ENCODE peak calls at places on chromosomes 13 and 19, in seven cellular contexts. O is SK-N-SH, I is GM23338, F is HL-60, E is K562, G is A549, M is HepG2. U is an unnamed sample.

GRCh38 chr13:51518847-51519246 is 65.4 kb upstream of the WDFY2 start:
- DNase-seq in O (no peak), I (no peak), F (no peak), E (no peak), G (no peak), M (no peak), U (no peak)

GRCh38 chr13:42985312-42986175 is 6.5 kb downstream of the EPSTI1 start:
- DNase-seq in O (peak), I (no peak), F (no peak), E (no peak), G (no peak), M (no peak), U (no peak)

GRCh38 chr19:35722897-35723296 is 5.1 kb downstream of the KMT2B start:
- DNase-seq in O (no peak), I (no peak), F (no peak), E (no peak), G (no peak), M (no peak), U (no peak)

GRCh38 chr13:80040219-80040976 is 300.5 kb downstream of the SPRY2 start:
- DNase-seq in O (no peak), I (no peak), F (no peak), E (no peak), G (peak), M (no peak), U (no peak)

GRCh38 chr13:65638572-65639168 is 1591.5 kb downstream of the PCDH9 start:
- DNase-seq in O (peak), I (peak), F (no peak), E (peak), G (peak), M (peak), U (no peak)

GRCh38 chr13:71144883-71145282 is 722.1 kb downstream of the DACH1 start:
- DNase-seq in O (no peak), I (no peak), F (no peak), E (no peak), G (no peak), M (no peak), U (no peak)

GRCh38 chr19:37172368-37173366 is at the start of gene ZNF585A:
- DNase-seq in O (peak), I (peak), F (peak), E (peak), G (peak), M (peak), U (peak)

GRCh38 chr13:26558912-26559485 is 1.5 kb downstream of the WASF3 start:
- DNase-seq in O (no peak), I (peak), F (no peak), E (no peak), G (no peak), M (peak), U (no peak)

GRCh38 chr13:109941221-109941620 is 154.8 kb upstream of the IRS2 start:
- DNase-seq in O (no peak), I (no peak), F (no peak), E (no peak), G (no peak), M (no peak), U (no peak)

GRCh38 chr13:32165791-32166190 is 134.2 kb downstream of the FRY start:
- DNase-seq in O (no peak), I (no peak), F (no peak), E (no peak), G (no peak), M (no peak), U (no peak)

GRCh38 chr13:114029866-114030625 is 56.2 kb upstream of the C13orf46 start:
- DNase-seq in O (no peak), I (no peak), F (no peak), E (no peak), G (no peak), M (peak), U (no peak)

GRCh38 chr13:98393873-98394272 is 183.0 kb downstream of the STK24 start:
- DNase-seq in O (no peak), I (no peak), F (no peak), E (no peak), G (no peak), M (no peak), U (no peak)

GRCh38 chr19:38617283-38617763 is 430 bp downstream of the MAP4K1 start:
- DNase-seq in O (no peak), I (no peak), F (no peak), E (no peak), G (no peak), M (no peak), U (peak)
- TF ChIP-seq REST in O (no peak), I (no peak), F (no peak), E (no peak), G (no peak), M (no peak), U (no peak)

GRCh38 chr13:102584423-102584822 is 12.4 kb upstream of the TPP2 start:
- DNase-seq in O (no peak), I (no peak), F (peak), E (peak), G (no peak), M (no peak), U (no peak)
- TF ChIP-seq REST in O (no peak), I (no peak), F (peak), E (no peak), G (no peak), M (no peak), U (no peak)

GRCh38 chr19:611506-611869 is 21.8 kb downstream of the HCN2 start:
- DNase-seq in O (no peak), I (no peak), F (no peak), E (no peak), G (no peak), M (no peak), U (no peak)
- TF ChIP-seq REST in O (no peak), I (no peak), F (no peak), E (no peak), G (no peak), M (no peak), U (no peak)

GRCh38 chr19:31537136-31537535 is 187.9 kb upstream of the TSHZ3 start:
- DNase-seq in O (no peak), I (no peak), F (no peak), E (no peak), G (no peak), M (no peak), U (no peak)
- TF ChIP-seq REST in O (no peak), I (no peak), F (no peak), E (no peak), G (no peak), M (no peak), U (no peak)

GRCh38 chr19:19561946-19562664 is 24.0 kb downstream of the CILP2 start:
- DNase-seq in O (no peak), I (no peak), F (no peak), E (no peak), G (no peak), M (no peak), U (no peak)

GRCh38 chr19:19559942-19560341 is 21.9 kb downstream of the CILP2 start:
- DNase-seq in O (no peak), I (no peak), F (no peak), E (no peak), G (no peak), M (no peak), U (no peak)

GRCh38 chr19:19566306-19566705 is 28.2 kb downstream of the CILP2 start:
- DNase-seq in O (no peak), I (no peak), F (no peak), E (no peak), G (no peak), M (no peak), U (no peak)

GRCh38 chr19:19562665-19563347 is 24.7 kb downstream of the CILP2 start:
- DNase-seq in O (no peak), I (peak), F (no peak), E (peak), G (no peak), M (no peak), U (no peak)

GRCh38 chr19:19563348-19563848 is 25.3 kb downstream of the CILP2 start:
- DNase-seq in O (no peak), I (no peak), F (no peak), E (no peak), G (no peak), M (no peak), U (no peak)
- TF ChIP-seq REST in O (no peak), I (no peak), F (no peak), E (no peak), G (no peak), M (no peak), U (no peak)

GRCh38 chr13:35179494-35179893 is 237.4 kb downstream of the NBEA start:
- DNase-seq in O (no peak), I (no peak), F (no peak), E (no peak), G (no peak), M (no peak), U (no peak)
- TF ChIP-seq REST in O (no peak), I (no peak), F (no peak), E (no peak), G (no peak), M (no peak), U (no peak)

U was measured in GM12878.